ENCODE peak calls at places on chromosomes 6 and 20, in nine cellular contexts. One of them, this sample, is unnamed.

GRCh38 chr6:31737315-31738047 is 1.2 kb upstream of the CLIC1 start:
- DNase-seq in psoas muscle: no peak
- DNase-seq in cardiac muscle cell: peak; percentile 31
- DNase-seq in mammary epithelial cell: no peak
- DNase-seq in esophagus squamous epithelium: no peak
- DNase-seq in HAP-1: peak; percentile 87
- DNase-seq in GM23248: no peak
- DNase-seq in neuronal stem cell: peak; percentile 65
- DNase-seq in spleen: no peak
- DNase-seq in this sample: no peak

GRCh38 chr6:4460595-4461475 is 315.4 kb upstream of the CDYL start:
- DNase-seq in psoas muscle: peak; percentile 91
- DNase-seq in cardiac muscle cell: no peak
- DNase-seq in mammary epithelial cell: no peak
- DNase-seq in esophagus squamous epithelium: no peak
- DNase-seq in HAP-1: no peak
- DNase-seq in GM23248: peak; percentile 72
- DNase-seq in neuronal stem cell: peak; percentile 6
- DNase-seq in spleen: no peak
- DNase-seq in this sample: no peak

GRCh38 chr6:9139762-9140161 is 704.4 kb upstream of the SLC35B3 start:
- DNase-seq in psoas muscle: no peak
- DNase-seq in cardiac muscle cell: no peak
- DNase-seq in mammary epithelial cell: peak; percentile 69
- DNase-seq in esophagus squamous epithelium: no peak
- DNase-seq in HAP-1: no peak
- DNase-seq in GM23248: peak; percentile 90
- DNase-seq in neuronal stem cell: no peak
- DNase-seq in spleen: no peak
- DNase-seq in this sample: peak; percentile 86

GRCh38 chr6:1871936-1872335 is 262.2 kb downstream of the FOXC1 start:
- DNase-seq in psoas muscle: no peak
- DNase-seq in cardiac muscle cell: no peak
- DNase-seq in mammary epithelial cell: no peak
- DNase-seq in esophagus squamous epithelium: no peak
- DNase-seq in HAP-1: no peak
- DNase-seq in GM23248: peak; percentile 27
- DNase-seq in neuronal stem cell: no peak
- DNase-seq in spleen: no peak
- DNase-seq in this sample: no peak

GRCh38 chr6:1949533-1949932 is 295.9 kb downstream of the GMDS start:
- DNase-seq in psoas muscle: no peak
- DNase-seq in cardiac muscle cell: no peak
- DNase-seq in mammary epithelial cell: peak; percentile 79
- DNase-seq in esophagus squamous epithelium: no peak
- DNase-seq in HAP-1: no peak
- DNase-seq in GM23248: peak; percentile 42
- DNase-seq in neuronal stem cell: no peak
- DNase-seq in spleen: no peak
- DNase-seq in this sample: no peak

GRCh38 chr20:50358166-50358565 is 152.0 kb upstream of the PTPN1 start:
- DNase-seq in psoas muscle: no peak
- DNase-seq in cardiac muscle cell: no peak
- DNase-seq in mammary epithelial cell: no peak
- DNase-seq in esophagus squamous epithelium: no peak
- DNase-seq in HAP-1: no peak
- DNase-seq in GM23248: no peak
- DNase-seq in neuronal stem cell: no peak
- DNase-seq in spleen: no peak
- DNase-seq in this sample: no peak

GRCh38 chr6:41734666-41735426 is 562 bp downstream of the TFEB start:
- DNase-seq in psoas muscle: peak; percentile 89
- DNase-seq in cardiac muscle cell: peak; percentile 89
- DNase-seq in mammary epithelial cell: peak; percentile 68
- DNase-seq in esophagus squamous epithelium: peak; percentile 67
- DNase-seq in HAP-1: peak; percentile 86
- DNase-seq in GM23248: peak; percentile 79
- DNase-seq in neuronal stem cell: peak; percentile 39
- DNase-seq in spleen: peak; percentile 97
- DNase-seq in this sample: peak; percentile 70

GRCh38 chr20:34995192-34995591 is 39.5 kb downstream of the MYH7B start:
- DNase-seq in psoas muscle: no peak
- DNase-seq in cardiac muscle cell: no peak
- DNase-seq in mammary epithelial cell: no peak
- DNase-seq in esophagus squamous epithelium: no peak
- DNase-seq in HAP-1: no peak
- DNase-seq in GM23248: no peak
- DNase-seq in neuronal stem cell: no peak
- DNase-seq in spleen: no peak
- DNase-seq in this sample: no peak

GRCh38 chr20:41304002-41304401 is 13.5 kb downstream of the ZHX3 start:
- DNase-seq in psoas muscle: no peak
- DNase-seq in cardiac muscle cell: no peak
- DNase-seq in mammary epithelial cell: no peak
- DNase-seq in esophagus squamous epithelium: no peak
- DNase-seq in HAP-1: no peak
- DNase-seq in GM23248: no peak
- DNase-seq in neuronal stem cell: no peak
- DNase-seq in spleen: no peak
- DNase-seq in this sample: no peak

GRCh38 chr6:144797881-144798589 is 512.9 kb downstream of the UTRN start:
- DNase-seq in psoas muscle: no peak
- DNase-seq in cardiac muscle cell: no peak
- DNase-seq in mammary epithelial cell: peak; percentile 16
- DNase-seq in esophagus squamous epithelium: no peak
- DNase-seq in HAP-1: no peak
- DNase-seq in GM23248: peak; percentile 72
- DNase-seq in neuronal stem cell: no peak
- DNase-seq in spleen: no peak
- DNase-seq in this sample: peak; percentile 65

GRCh38 chr20:63696311-63696627 is 183 bp upstream of the TNFRSF6B start:
- DNase-seq in psoas muscle: no peak
- DNase-seq in cardiac muscle cell: peak; percentile 41
- DNase-seq in mammary epithelial cell: peak; percentile 85
- DNase-seq in esophagus squamous epithelium: no peak
- DNase-seq in HAP-1: peak; percentile 33
- DNase-seq in GM23248: peak; percentile 44
- DNase-seq in neuronal stem cell: no peak
- DNase-seq in spleen: peak; percentile 88
- DNase-seq in this sample: peak; percentile 41

GRCh38 chr6:157519255-157520116 is 138.5 kb downstream of the ZDHHC14 start:
- DNase-seq in psoas muscle: no peak
- DNase-seq in cardiac muscle cell: no peak
- DNase-seq in mammary epithelial cell: peak; percentile 73
- DNase-seq in esophagus squamous epithelium: no peak
- DNase-seq in HAP-1: no peak
- DNase-seq in GM23248: no peak
- DNase-seq in neuronal stem cell: no peak
- DNase-seq in spleen: no peak
- DNase-seq in this sample: no peak

GRCh38 chr6:150297327-150298028 is 71.3 kb upstream of the IYD start:
- DNase-seq in psoas muscle: no peak
- DNase-seq in cardiac muscle cell: no peak
- DNase-seq in mammary epithelial cell: peak; percentile 99
- DNase-seq in esophagus squamous epithelium: no peak
- DNase-seq in HAP-1: no peak
- DNase-seq in GM23248: peak; percentile 81
- DNase-seq in neuronal stem cell: no peak
- DNase-seq in spleen: no peak
- DNase-seq in this sample: peak; percentile 11

GRCh38 chr20:48155231-48155630 is 369.9 kb upstream of the SULF2 start:
- DNase-seq in psoas muscle: no peak
- DNase-seq in cardiac muscle cell: no peak
- DNase-seq in mammary epithelial cell: no peak
- DNase-seq in esophagus squamous epithelium: no peak
- DNase-seq in HAP-1: no peak
- DNase-seq in GM23248: no peak
- DNase-seq in neuronal stem cell: no peak
- DNase-seq in spleen: no peak
- DNase-seq in this sample: no peak

GRCh38 chr6:42118162-42119001 is 24.0 kb downstream of the C6orf132 start:
- DNase-seq in psoas muscle: peak; percentile 74
- DNase-seq in cardiac muscle cell: no peak
- DNase-seq in mammary epithelial cell: peak; percentile 85
- DNase-seq in esophagus squamous epithelium: no peak
- DNase-seq in HAP-1: no peak
- DNase-seq in GM23248: peak; percentile 82
- DNase-seq in neuronal stem cell: no peak
- DNase-seq in spleen: no peak
- DNase-seq in this sample: peak; percentile 85

GRCh38 chr20:25043499-25044260 is 14.3 kb downstream of the ACSS1 start:
- DNase-seq in psoas muscle: peak; percentile 29
- DNase-seq in cardiac muscle cell: no peak
- DNase-seq in mammary epithelial cell: no peak
- DNase-seq in esophagus squamous epithelium: no peak
- DNase-seq in HAP-1: no peak
- DNase-seq in GM23248: no peak
- DNase-seq in neuronal stem cell: no peak
- DNase-seq in spleen: peak; percentile 74
- DNase-seq in this sample: no peak

GRCh38 chr6:72271531-72271930 is 350.3 kb upstream of the KCNQ5 start:
- DNase-seq in psoas muscle: no peak
- DNase-seq in cardiac muscle cell: no peak
- DNase-seq in mammary epithelial cell: no peak
- DNase-seq in esophagus squamous epithelium: no peak
- DNase-seq in HAP-1: no peak
- DNase-seq in GM23248: no peak
- DNase-seq in neuronal stem cell: no peak
- DNase-seq in spleen: no peak
- DNase-seq in this sample: no peak

GRCh38 chr6:148959511-148959910 is 212.7 kb downstream of the UST start:
- DNase-seq in psoas muscle: no peak
- DNase-seq in cardiac muscle cell: no peak
- DNase-seq in mammary epithelial cell: no peak
- DNase-seq in esophagus squamous epithelium: no peak
- DNase-seq in HAP-1: no peak
- DNase-seq in GM23248: no peak
- DNase-seq in neuronal stem cell: no peak
- DNase-seq in spleen: no peak
- DNase-seq in this sample: no peak

GRCh38 chr20:13790708-13791107 is 5.9 kb downstream of the NDUFAF5 start:
- DNase-seq in psoas muscle: no peak
- DNase-seq in cardiac muscle cell: no peak
- DNase-seq in mammary epithelial cell: no peak
- DNase-seq in esophagus squamous epithelium: no peak
- DNase-seq in HAP-1: no peak
- DNase-seq in GM23248: no peak
- DNase-seq in neuronal stem cell: no peak
- DNase-seq in spleen: no peak
- DNase-seq in this sample: no peak

GRCh38 chr20:13791562-13792459 is 7.0 kb downstream of the NDUFAF5 start:
- DNase-seq in psoas muscle: no peak
- DNase-seq in cardiac muscle cell: peak; percentile 4
- DNase-seq in mammary epithelial cell: no peak
- DNase-seq in esophagus squamous epithelium: no peak
- DNase-seq in HAP-1: no peak
- DNase-seq in GM23248: no peak
- DNase-seq in neuronal stem cell: no peak
- DNase-seq in spleen: no peak
- DNase-seq in this sample: no peak

GRCh38 chr20:13784893-13785715 is at the start of the genes ESF1 and NDUFAF5:
- DNase-seq in psoas muscle: peak; percentile 97
- DNase-seq in cardiac muscle cell: peak; percentile 97
- DNase-seq in mammary epithelial cell: peak; percentile 97
- DNase-seq in esophagus squamous epithelium: peak; percentile 56
- DNase-seq in HAP-1: peak; percentile 95
- DNase-seq in GM23248: peak; percentile 98
- DNase-seq in neuronal stem cell: peak; percentile 93
- DNase-seq in spleen: peak; percentile 98
- DNase-seq in this sample: peak; percentile 97

GRCh38 chr20:13786143-13786828 is 1.5 kb downstream of the NDUFAF5 start:
- DNase-seq in psoas muscle: no peak
- DNase-seq in cardiac muscle cell: no peak
- DNase-seq in mammary epithelial cell: no peak
- DNase-seq in esophagus squamous epithelium: no peak
- DNase-seq in HAP-1: no peak
- DNase-seq in GM23248: no peak
- DNase-seq in neuronal stem cell: no peak
- DNase-seq in spleen: no peak
- DNase-seq in this sample: no peak

GRCh38 chr20:13788167-13788834 is 3.5 kb downstream of the NDUFAF5 start:
- DNase-seq in psoas muscle: no peak
- DNase-seq in cardiac muscle cell: peak; percentile 52
- DNase-seq in mammary epithelial cell: peak; percentile 52
- DNase-seq in esophagus squamous epithelium: no peak
- DNase-seq in HAP-1: peak; percentile 69
- DNase-seq in GM23248: peak; percentile 74
- DNase-seq in neuronal stem cell: peak; percentile 21
- DNase-seq in spleen: no peak
- DNase-seq in this sample: peak; percentile 57
- H3K36me3 ChIP-seq in psoas muscle: peaks cover 19% of the 10 kb centered on the region
- H3K36me3 ChIP-seq in cardiac muscle cell: peaks cover 22% of the 10 kb centered on the region
- H3K36me3 ChIP-seq in mammary epithelial cell: peaks cover 11% of the 10 kb centered on the region
- H3K36me3 ChIP-seq in esophagus squamous epithelium: peaks cover 5% of the 10 kb centered on the region
- H3K36me3 ChIP-seq in HAP-1: peaks cover 48% of the 10 kb centered on the region
- H3K36me3 ChIP-seq in GM23248: peaks cover 33% of the 10 kb centered on the region
- H3K36me3 ChIP-seq in neuronal stem cell: peaks cover 6% of the 10 kb centered on the region
- H3K36me3 ChIP-seq in spleen: peaks cover 48% of the 10 kb centered on the region
- H3K36me3 ChIP-seq in this sample: peaks cover 68% of the 10 kb centered on the region

GRCh38 chr6:5851261-5851757 is 155.4 kb downstream of the NRN1 start:
- DNase-seq in psoas muscle: no peak
- DNase-seq in cardiac muscle cell: peak; percentile 74
- DNase-seq in mammary epithelial cell: no peak
- DNase-seq in esophagus squamous epithelium: no peak
- DNase-seq in HAP-1: no peak
- DNase-seq in GM23248: peak; percentile 62
- DNase-seq in neuronal stem cell: no peak
- DNase-seq in spleen: peak; percentile 88
- DNase-seq in this sample: no peak
- H3K4me3 ChIP-seq in psoas muscle: peak overlapping the region; percentile 57
- H3K4me3 ChIP-seq in cardiac muscle cell: peak overlapping the region; percentile 33
- H3K4me3 ChIP-seq in mammary epithelial cell: no peak overlapping the region
- H3K4me3 ChIP-seq in esophagus squamous epithelium: peak overlapping the region; percentile 14
- H3K4me3 ChIP-seq in HAP-1: no peak overlapping the region
- H3K4me3 ChIP-seq in GM23248: peak overlapping the region; percentile 44
- H3K4me3 ChIP-seq in neuronal stem cell: peak overlapping the region; percentile 28
- H3K4me3 ChIP-seq in spleen: peak overlapping the region; percentile 43
- H3K4me3 ChIP-seq in this sample: no peak overlapping the region

DNA sequence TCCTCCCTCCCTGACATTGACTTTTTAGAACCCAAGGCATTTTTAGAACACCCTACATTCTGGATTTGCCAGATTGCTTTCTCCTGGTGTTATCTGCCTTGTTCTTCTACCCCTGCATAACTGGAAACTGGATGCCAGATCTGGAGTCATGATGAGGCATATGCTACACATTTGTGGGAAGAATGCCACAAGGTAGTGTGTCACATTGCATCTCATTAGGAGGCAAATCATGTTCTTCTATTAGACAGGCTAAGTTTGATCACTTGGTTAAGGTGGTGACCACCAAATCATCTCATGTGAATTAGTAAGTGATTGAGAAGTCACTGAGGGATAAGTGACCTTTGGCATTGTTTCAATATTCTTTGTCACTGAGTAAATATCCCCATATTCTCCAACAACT is 12.9 kb upstream of the NKX2-2 start:
- DNase-seq in psoas muscle: no peak
- DNase-seq in cardiac muscle cell: no peak
- DNase-seq in mammary epithelial cell: no peak
- DNase-seq in esophagus squamous epithelium: no peak
- DNase-seq in HAP-1: no peak
- DNase-seq in GM23248: peak; percentile 25
- DNase-seq in neuronal stem cell: no peak
- DNase-seq in spleen: no peak
- DNase-seq in this sample: no peak
- H3K27me3 ChIP-seq in psoas muscle: peaks cover 58% of the 10 kb centered on the region
- H3K27me3 ChIP-seq in cardiac muscle cell: peaks cover 87% of the 10 kb centered on the region
- H3K27me3 ChIP-seq in mammary epithelial cell: peaks cover 34% of the 10 kb centered on the region
- H3K27me3 ChIP-seq in esophagus squamous epithelium: peaks cover 17% of the 10 kb centered on the region
- H3K27me3 ChIP-seq in HAP-1: peaks cover 37% of the 10 kb centered on the region
- H3K27me3 ChIP-seq in GM23248: peaks cover 50% of the 10 kb centered on the region
- H3K27me3 ChIP-seq in neuronal stem cell: peaks cover 66% of the 10 kb centered on the region
- H3K27me3 ChIP-seq in spleen: peaks cover 41% of the 10 kb centered on the region
- H3K27me3 ChIP-seq in this sample: peaks cover 11% of the 10 kb centered on the region

GRCh38 chr6:36516991-36517390 is 30.3 kb downstream of the STK38 start:
- DNase-seq in psoas muscle: no peak
- DNase-seq in cardiac muscle cell: no peak
- DNase-seq in mammary epithelial cell: no peak
- DNase-seq in esophagus squamous epithelium: no peak
- DNase-seq in HAP-1: no peak
- DNase-seq in GM23248: no peak
- DNase-seq in neuronal stem cell: no peak
- DNase-seq in spleen: no peak
- DNase-seq in this sample: no peak
- H3K36me3 ChIP-seq in psoas muscle: no peaks in the 10 kb centered on the region
- H3K36me3 ChIP-seq in cardiac muscle cell: peaks cover 44% of the 10 kb centered on the region
- H3K36me3 ChIP-seq in mammary epithelial cell: peaks cover 7% of the 10 kb centered on the region
- H3K36me3 ChIP-seq in esophagus squamous epithelium: peaks cover 2% of the 10 kb centered on the region
- H3K36me3 ChIP-seq in HAP-1: peaks cover 38% of the 10 kb centered on the region
- H3K36me3 ChIP-seq in GM23248: peaks cover 69% of the 10 kb centered on the region
- H3K36me3 ChIP-seq in neuronal stem cell: peaks cover 8% of the 10 kb centered on the region
- H3K36me3 ChIP-seq in spleen: peaks cover 77% of the 10 kb centered on the region
- H3K36me3 ChIP-seq in this sample: peaks cover 39% of the 10 kb centered on the region

This sample was measured in MG63.